ENCODE peak calls at places on chromosomes 1 and 21, in five cellular contexts. A, J, D, L and E are unnamed samples. For H3K27me3, the result is how much of the 10 kb centered on the place peaks cover.

GRCh38 chr1:232468249-232468648 is 161.7 kb downstream of the SIPA1L2 start:
- DNase-seq in A (no peak), J (no peak), D (no peak), L (no peak), E (no peak)

GRCh38 chr21:26148071-26148470 is 22.5 kb downstream of the APP start:
- DNase-seq in A (no peak), J (no peak), D (no peak), L (peak), E (peak)

GRCh38 chr1:10768552-10768951 is 27.9 kb downstream of the CASZ1 start:
- DNase-seq in A (no peak), J (no peak), D (no peak), L (no peak), E (no peak)

GRCh38 chr1:172163479-172164215 is 256.8 kb upstream of the C1orf105 start:
- DNase-seq in A (no peak), J (peak), D (peak), L (no peak), E (no peak)

GRCh38 chr1:151998611-151999362 is 5.1 kb upstream of the S100A10 start:
- DNase-seq in A (no peak), J (no peak), D (peak), L (no peak), E (no peak)

GRCh38 chr21:34072145-34073031 is 990 bp upstream of the MRPS6 start:
- DNase-seq in A (no peak), J (peak), D (no peak), L (no peak), E (no peak)

GRCh38 chr1:210250998-210251679 is 18.5 kb downstream of the SERTAD4 start:
- DNase-seq in A (peak), J (peak), D (no peak), L (peak), E (peak)

GRCh38 chr1:64183985-64184440 is 19.4 kb upstream of the UBE2U start:
- DNase-seq in A (peak), J (peak), D (peak), L (no peak), E (no peak)

GRCh38 chr21:41761211-41762181 is 5.4 kb downstream of the RIPK4 start:
- DNase-seq in A (no peak), J (no peak), D (no peak), L (no peak), E (peak)

GRCh38 chr1:220189750-220190347 is 82.4 kb downstream of the RAB3GAP2 start:
- DNase-seq in A (no peak), J (peak), D (peak), L (no peak), E (peak)

GRCh38 chr1:63124666-63125191 is 197.6 kb upstream of the FOXD3 start:
- DNase-seq in A (no peak), J (peak), D (peak), L (no peak), E (no peak)

GRCh38 chr1:116323419-116323987 is 49.5 kb upstream of the ATP1A1 start:
- DNase-seq in A (no peak), J (no peak), D (no peak), L (no peak), E (no peak)

DNA sequence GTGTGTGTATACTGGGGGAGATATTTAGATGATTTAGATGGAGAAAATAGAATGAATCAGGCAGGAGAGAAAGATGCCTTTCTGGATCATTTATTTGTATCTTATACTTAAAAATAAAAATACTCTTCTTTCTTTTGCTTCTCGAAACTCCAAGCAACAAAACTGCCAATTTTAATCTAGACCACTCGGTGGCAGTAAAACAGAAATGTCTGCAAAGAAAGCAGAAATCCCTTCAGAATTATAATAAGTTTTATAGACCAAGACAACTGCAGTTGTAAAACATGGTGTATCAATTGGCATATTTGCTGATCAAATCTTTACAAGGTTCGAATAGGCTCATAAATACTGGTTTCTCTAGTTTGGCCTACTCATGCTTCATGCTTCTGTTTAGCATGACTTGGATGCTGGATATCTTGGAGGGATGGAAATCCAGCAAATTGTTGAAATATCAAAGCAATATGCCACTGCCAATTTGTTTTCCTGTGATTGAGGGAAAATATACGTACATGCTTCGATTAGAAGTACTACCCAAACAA is 15.1 kb upstream of the C1orf87 start:
- DNase-seq in A (no peak), J (no peak), D (no peak), L (no peak), E (no peak)
- TF ChIP-seq CTCF in A (no peak), J (peak), D (no peak), L (peak), E (peak)

GRCh38 chr21:32372755-32373154 is 20.1 kb downstream of the URB1 start:
- DNase-seq in A (peak), J (no peak), D (peak), L (no peak), E (no peak)

GRCh38 chr21:32367158-32367557 is 25.7 kb downstream of the URB1 start:
- DNase-seq in A (no peak), J (no peak), D (no peak), L (no peak), E (no peak)

GRCh38 chr21:32371913-32372314 is 20.9 kb downstream of the URB1 start:
- DNase-seq in A (no peak), J (peak), D (peak), L (no peak), E (no peak)

GRCh38 chr21:32368386-32368785 is 24.4 kb downstream of the URB1 start:
- DNase-seq in A (no peak), J (no peak), D (peak), L (no peak), E (no peak)

DNA sequence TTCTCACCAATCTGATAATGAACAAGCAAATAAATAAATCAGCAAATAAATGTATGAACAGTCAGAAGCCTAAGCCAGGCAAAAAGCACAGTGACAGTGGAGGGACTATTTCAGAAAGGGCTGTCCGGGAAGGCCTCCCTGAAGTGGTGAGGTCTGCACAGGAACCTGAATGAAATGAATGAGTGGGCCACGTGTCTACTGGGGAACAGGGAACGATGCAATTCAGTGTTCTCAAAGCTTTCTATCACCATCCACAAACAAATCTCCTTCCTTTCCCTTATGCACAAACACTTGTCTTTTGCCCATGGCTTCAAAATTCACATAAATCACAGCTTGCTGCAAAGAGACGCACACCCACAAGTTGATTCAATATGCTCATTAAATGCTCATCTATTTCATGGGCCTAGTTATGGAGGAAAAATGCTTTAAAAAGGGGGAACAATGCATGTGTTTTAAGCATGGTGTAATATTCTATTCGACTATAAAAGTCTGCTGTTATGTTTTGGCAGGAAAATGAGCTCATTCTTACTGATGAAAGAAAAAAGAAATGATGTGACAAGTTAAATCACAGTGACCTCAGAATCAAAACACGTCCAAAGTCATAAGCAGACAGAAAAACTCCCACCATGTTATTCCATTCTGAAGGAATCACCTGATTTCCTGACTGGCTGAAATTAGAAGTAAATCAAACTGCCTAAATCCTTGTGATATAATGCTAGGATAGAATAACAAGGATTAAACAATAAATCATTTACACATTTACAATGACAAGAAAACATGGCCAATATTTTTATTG is 21.6 kb downstream of the URB1 start:
- DNase-seq in A (no peak), J (peak), D (peak), L (no peak), E (no peak)
- H3K9ac ChIP-seq in A (peak), J (no peak), D (no peak), L (no peak), E (no peak)

DNA sequence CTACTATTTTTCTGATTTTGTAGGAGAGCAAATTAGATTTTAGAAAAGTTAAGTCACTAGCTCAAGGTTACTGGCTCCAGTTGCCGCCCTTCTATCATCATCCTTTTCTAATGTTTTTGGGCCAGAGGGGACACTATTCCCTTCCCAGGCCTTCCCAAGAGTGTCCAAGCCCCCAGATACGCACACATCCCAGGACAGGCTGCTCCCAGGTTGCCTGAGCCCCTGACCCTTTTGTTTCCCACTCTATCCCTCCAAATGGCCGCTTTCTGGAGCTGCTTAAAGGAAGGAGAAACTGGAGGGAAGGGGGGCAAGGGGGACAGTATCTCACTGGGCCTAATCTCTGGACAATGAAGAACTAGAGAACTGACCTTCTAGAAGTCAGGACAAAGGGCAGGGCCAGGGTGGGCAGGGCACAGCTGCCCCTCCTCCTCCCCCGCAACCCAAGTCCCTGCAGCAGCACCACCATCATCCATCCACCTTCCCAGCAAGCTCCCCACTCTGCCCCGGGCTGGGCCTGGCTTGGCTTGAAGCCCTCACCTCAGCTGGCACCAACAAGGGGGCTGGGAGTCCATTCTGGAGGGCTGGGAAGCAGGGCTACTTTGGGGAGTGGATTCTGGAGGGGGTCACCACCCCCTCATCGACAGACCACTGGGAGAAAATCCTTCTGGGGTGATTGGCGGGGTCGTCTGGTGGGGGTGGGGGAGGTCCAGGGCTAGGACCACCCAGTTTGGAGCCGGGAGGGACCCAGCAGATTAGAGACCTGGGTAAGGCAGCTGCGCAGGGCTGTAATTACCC is 998 bp upstream of the MAP7D1 start:
- DNase-seq in A (no peak), J (no peak), D (no peak), L (peak), E (peak)
- H3K27me3 ChIP-seq in A (under half), J (under half), D (under half), L (under half), E (under half)

GRCh38 chr1:182599339-182599738 is 4.8 kb downstream of the RGS16 start:
- DNase-seq in A (no peak), J (no peak), D (no peak), L (peak), E (peak)
- TF ChIP-seq CTCF in A (peak), J (peak), D (no peak), L (peak), E (peak)